ENCODE peak calls at places on chromosomes 12 and 14, in six cellular contexts. One of them, this sample, is unnamed.

GRCh38 chr12:82857911-82858533 is 171.3 kb downstream of the TMTC2 start:
- DNase-seq in transverse colon: no peak
- DNase-seq in esophagus squamous epithelium: no peak
- DNase-seq in A549: no peak
- DNase-seq in IMR-90: no peak
- DNase-seq in HCT116: no peak
- DNase-seq in this sample: no peak

GRCh38 chr12:114096461-114096860 is 130.3 kb upstream of the RBM19 start:
- DNase-seq in A549: no peak
- DNase-seq in esophagus squamous epithelium: no peak
- DNase-seq in HCT116: no peak
- DNase-seq in transverse colon: no peak
- DNase-seq in IMR-90: peak; percentile 31
- DNase-seq in this sample: no peak

GRCh38 chr14:63045234-63045611 is at the start of gene KCNH5:
- DNase-seq in A549: peak; percentile 14
- DNase-seq in HCT116: no peak
- DNase-seq in transverse colon: no peak
- DNase-seq in esophagus squamous epithelium: no peak
- DNase-seq in IMR-90: peak; percentile 46
- DNase-seq in this sample: no peak

GRCh38 chr14:93089501-93090269 is 26.0 kb downstream of the ITPK1 start:
- DNase-seq in transverse colon: no peak
- DNase-seq in A549: no peak
- DNase-seq in HCT116: no peak
- DNase-seq in esophagus squamous epithelium: no peak
- DNase-seq in IMR-90: no peak
- DNase-seq in this sample: no peak

GRCh38 chr12:54175130-54175963 is 13.4 kb downstream of the SMUG1 start:
- DNase-seq in esophagus squamous epithelium: no peak
- DNase-seq in IMR-90: no peak
- DNase-seq in A549: no peak
- DNase-seq in transverse colon: no peak
- DNase-seq in HCT116: no peak
- DNase-seq in this sample: no peak

GRCh38 chr14:68791078-68791983 is 1.5 kb downstream of the ZFP36L1 start:
- DNase-seq in HCT116: no peak
- DNase-seq in transverse colon: no peak
- DNase-seq in IMR-90: no peak
- DNase-seq in A549: peak; percentile 38
- DNase-seq in esophagus squamous epithelium: no peak
- DNase-seq in this sample: no peak

GRCh38 chr14:86305058-86305457 is 775.1 kb downstream of the FLRT2 start:
- DNase-seq in transverse colon: no peak
- DNase-seq in A549: no peak
- DNase-seq in HCT116: no peak
- DNase-seq in IMR-90: peak; percentile 15
- DNase-seq in esophagus squamous epithelium: no peak
- DNase-seq in this sample: no peak

GRCh38 chr12:25254271-25254880 is 3.6 kb upstream of the KRAS start:
- DNase-seq in HCT116: no peak
- DNase-seq in A549: no peak
- DNase-seq in esophagus squamous epithelium: no peak
- DNase-seq in transverse colon: no peak
- DNase-seq in IMR-90: peak; percentile 44
- DNase-seq in this sample: no peak

GRCh38 chr12:69000540-69001243 is 67.7 kb upstream of the CPM start:
- DNase-seq in esophagus squamous epithelium: no peak
- DNase-seq in HCT116: no peak
- DNase-seq in transverse colon: no peak
- DNase-seq in A549: no peak
- DNase-seq in IMR-90: peak; percentile 70
- DNase-seq in this sample: no peak

GRCh38 chr12:132484891-132485441 is 5.0 kb upstream of the FBRSL1 start:
- DNase-seq in esophagus squamous epithelium: no peak
- DNase-seq in transverse colon: no peak
- DNase-seq in A549: no peak
- DNase-seq in HCT116: no peak
- DNase-seq in IMR-90: no peak
- DNase-seq in this sample: no peak

GRCh38 chr12:12010277-12011031 is 60.3 kb upstream of the BCL2L14 start:
- DNase-seq in IMR-90: peak; percentile 61
- DNase-seq in transverse colon: peak; percentile 41
- DNase-seq in A549: no peak
- DNase-seq in esophagus squamous epithelium: peak; percentile 24
- DNase-seq in HCT116: no peak
- DNase-seq in this sample: no peak

GRCh38 chr14:99460793-99461192 is 19.9 kb downstream of the SETD3 start:
- DNase-seq in A549: no peak
- DNase-seq in esophagus squamous epithelium: no peak
- DNase-seq in transverse colon: no peak
- DNase-seq in HCT116: no peak
- DNase-seq in IMR-90: no peak
- DNase-seq in this sample: no peak

GRCh38 chr12:57430931-57431566 is at the start of gene R3HDM2:
- DNase-seq in transverse colon: peak; percentile 97
- DNase-seq in esophagus squamous epithelium: peak; percentile 69
- DNase-seq in A549: peak; percentile 98
- DNase-seq in IMR-90: peak; percentile 96
- DNase-seq in HCT116: peak; percentile 86
- DNase-seq in this sample: peak; percentile 95

GRCh38 chr12:57439762-57440266 is 5.2 kb downstream of the INHBC start:
- DNase-seq in HCT116: no peak
- DNase-seq in A549: no peak
- DNase-seq in transverse colon: no peak
- DNase-seq in esophagus squamous epithelium: no peak
- DNase-seq in IMR-90: no peak
- DNase-seq in this sample: no peak

GRCh38 chr12:57433370-57433769 is 1.2 kb upstream of the INHBC start:
- DNase-seq in A549: no peak
- DNase-seq in transverse colon: no peak
- DNase-seq in esophagus squamous epithelium: no peak
- DNase-seq in HCT116: no peak
- DNase-seq in IMR-90: no peak
- DNase-seq in this sample: no peak

GRCh38 chr12:57434517-57435223 is at the start of gene INHBC:
- DNase-seq in transverse colon: no peak
- DNase-seq in IMR-90: no peak
- DNase-seq in HCT116: no peak
- DNase-seq in A549: no peak
- DNase-seq in esophagus squamous epithelium: no peak
- DNase-seq in this sample: no peak

DNA sequence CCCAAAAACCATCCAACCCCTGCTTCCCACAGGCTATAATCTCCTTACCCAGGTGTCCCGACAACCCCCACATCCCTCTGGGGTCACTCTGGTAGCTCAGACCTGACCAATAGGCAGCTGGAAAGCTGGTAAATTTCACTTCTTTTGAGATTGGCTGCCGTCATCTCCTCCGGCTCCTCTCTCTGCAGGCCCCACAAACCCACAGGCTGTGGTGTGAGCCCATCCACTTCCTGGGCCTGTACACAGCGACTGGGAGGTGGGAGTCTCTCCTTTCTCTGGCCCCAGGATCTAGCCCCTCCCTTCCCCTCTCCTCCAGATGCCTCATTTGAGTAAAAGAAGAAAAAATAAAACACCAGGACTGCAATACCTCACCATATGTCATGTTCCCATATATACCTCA is 704 bp downstream of the INHBC start:
- DNase-seq in HCT116: no peak
- DNase-seq in IMR-90: no peak
- DNase-seq in transverse colon: no peak
- DNase-seq in esophagus squamous epithelium: no peak
- DNase-seq in A549: no peak
- DNase-seq in this sample: no peak
- TF ChIP-seq POLR2A in HCT116: no peak
- TF ChIP-seq POLR2A in IMR-90: no peak
- TF ChIP-seq POLR2A in transverse colon: no peak
- TF ChIP-seq POLR2A in esophagus squamous epithelium: no peak
- TF ChIP-seq POLR2A in A549: no peak
- TF ChIP-seq POLR2A in this sample: no peak

GRCh38 chr12:93725531-93725930 is 48.4 kb downstream of the CRADD start:
- DNase-seq in esophagus squamous epithelium: no peak
- DNase-seq in transverse colon: no peak
- DNase-seq in IMR-90: no peak
- DNase-seq in A549: no peak
- DNase-seq in HCT116: no peak
- DNase-seq in this sample: no peak

GRCh38 chr12:93727911-93728310 is 50.7 kb downstream of the CRADD start:
- DNase-seq in transverse colon: no peak
- DNase-seq in HCT116: no peak
- DNase-seq in esophagus squamous epithelium: no peak
- DNase-seq in IMR-90: no peak
- DNase-seq in A549: no peak
- DNase-seq in this sample: no peak

GRCh38 chr12:93723568-93723930 is 46.4 kb downstream of the CRADD start:
- DNase-seq in HCT116: no peak
- DNase-seq in transverse colon: no peak
- DNase-seq in IMR-90: no peak
- DNase-seq in A549: no peak
- DNase-seq in esophagus squamous epithelium: no peak
- DNase-seq in this sample: no peak

GRCh38 chr12:93729934-93730333 is 52.8 kb downstream of the CRADD start:
- DNase-seq in transverse colon: no peak
- DNase-seq in A549: no peak
- DNase-seq in HCT116: no peak
- DNase-seq in IMR-90: no peak
- DNase-seq in esophagus squamous epithelium: no peak
- DNase-seq in this sample: no peak

DNA sequence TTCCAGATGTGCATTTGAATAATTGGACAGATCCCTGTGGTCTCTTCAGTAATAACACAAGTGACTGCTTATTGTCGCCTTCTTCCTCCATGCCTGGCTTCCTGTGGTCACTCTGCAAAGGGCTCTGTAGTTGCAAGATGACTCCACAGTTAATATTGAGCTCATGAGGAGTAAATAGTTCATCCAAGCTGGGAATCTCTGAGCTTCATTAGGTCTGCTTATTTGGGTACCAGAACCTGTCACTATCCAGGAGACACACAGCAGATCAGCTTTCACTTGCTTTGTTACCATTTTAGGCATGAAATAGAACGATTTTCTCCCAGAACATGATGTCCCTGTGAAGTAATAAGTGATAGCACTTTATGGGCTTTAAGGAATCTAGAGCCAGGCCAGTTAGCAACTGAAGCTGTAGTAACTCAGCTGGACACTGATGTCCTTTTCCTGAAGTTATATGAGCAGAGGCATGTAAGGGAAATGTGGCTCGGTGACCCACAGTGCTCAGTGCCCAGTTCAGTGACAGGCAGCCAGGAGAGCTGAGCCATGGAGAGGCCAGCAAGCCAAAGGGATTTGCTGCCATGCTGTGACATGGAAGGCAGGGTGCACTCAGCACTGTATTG is 50.1 kb downstream of the CRADD start:
- DNase-seq in A549: no peak
- DNase-seq in esophagus squamous epithelium: no peak
- DNase-seq in HCT116: no peak
- DNase-seq in IMR-90: no peak
- DNase-seq in transverse colon: no peak
- DNase-seq in this sample: no peak
- TF ChIP-seq POLR2A in A549: no peak
- TF ChIP-seq POLR2A in esophagus squamous epithelium: no peak
- TF ChIP-seq POLR2A in HCT116: no peak
- TF ChIP-seq POLR2A in IMR-90: no peak
- TF ChIP-seq POLR2A in transverse colon: no peak
- TF ChIP-seq POLR2A in this sample: no peak

GRCh38 chr14:23352506-23353432 is at the start of gene SLC22A17:
- DNase-seq in IMR-90: peak; percentile 92
- DNase-seq in HCT116: peak; percentile 13
- DNase-seq in A549: peak; percentile 65
- DNase-seq in transverse colon: peak; percentile 69
- DNase-seq in esophagus squamous epithelium: no peak
- DNase-seq in this sample: peak; percentile 41
- TF ChIP-seq POLR2A in IMR-90: peak; percentile 88
- TF ChIP-seq POLR2A in HCT116: no peak
- TF ChIP-seq POLR2A in A549: peak; percentile 84
- TF ChIP-seq POLR2A in transverse colon: peak; percentile 37
- TF ChIP-seq POLR2A in esophagus squamous epithelium: no peak
- TF ChIP-seq POLR2A in this sample: peak; percentile 74

GRCh38 chr12:56630180-56630632 is at the start of gene BAZ2A:
- DNase-seq in transverse colon: peak; percentile 93
- DNase-seq in A549: peak; percentile 85
- DNase-seq in HCT116: peak; percentile 45
- DNase-seq in IMR-90: peak; percentile 72
- DNase-seq in esophagus squamous epithelium: no peak
- DNase-seq in this sample: peak; percentile 88
- TF ChIP-seq POLR2A in transverse colon: peak; percentile 19
- TF ChIP-seq POLR2A in A549: no peak
- TF ChIP-seq POLR2A in HCT116: no peak
- TF ChIP-seq POLR2A in IMR-90: no peak
- TF ChIP-seq POLR2A in esophagus squamous epithelium: no peak
- TF ChIP-seq POLR2A in this sample: no peak

GRCh38 chr14:58430156-58430555 is 2.6 kb downstream of the KIAA0586 start:
- DNase-seq in IMR-90: peak; percentile 82
- DNase-seq in HCT116: no peak
- DNase-seq in A549: no peak
- DNase-seq in esophagus squamous epithelium: no peak
- DNase-seq in transverse colon: no peak
- DNase-seq in this sample: no peak

GRCh38 chr14:58426819-58427288 is 477 bp downstream of the TIMM9 start:
- DNase-seq in A549: peak; percentile 85
- DNase-seq in esophagus squamous epithelium: no peak
- DNase-seq in transverse colon: peak; percentile 59
- DNase-seq in HCT116: no peak
- DNase-seq in IMR-90: peak; percentile 65
- DNase-seq in this sample: no peak

GRCh38 chr14:58428011-58428807 is 690 bp downstream of the KIAA0586 start:
- DNase-seq in A549: peak; percentile 63
- DNase-seq in esophagus squamous epithelium: no peak
- DNase-seq in HCT116: peak; percentile 33
- DNase-seq in IMR-90: peak; percentile 63
- DNase-seq in transverse colon: peak; percentile 12
- DNase-seq in this sample: no peak

GRCh38 chr14:58427289-58428010 is at the start of the genes KIAA0586 and TIMM9:
- DNase-seq in transverse colon: peak; percentile 97
- DNase-seq in HCT116: peak; percentile 98
- DNase-seq in IMR-90: peak; percentile 99
- DNase-seq in esophagus squamous epithelium: peak; percentile 83
- DNase-seq in A549: peak; percentile 99
- DNase-seq in this sample: peak; percentile 45
- TF ChIP-seq POLR2A in transverse colon: peak; percentile 85
- TF ChIP-seq POLR2A in HCT116: peak; percentile 88
- TF ChIP-seq POLR2A in IMR-90: peak; percentile 72
- TF ChIP-seq POLR2A in esophagus squamous epithelium: peak; percentile 80
- TF ChIP-seq POLR2A in A549: peak; percentile 65
- TF ChIP-seq POLR2A in this sample: peak; percentile 48

GRCh38 chr14:34713681-34714319 is 593 bp downstream of the CFL2 start:
- DNase-seq in esophagus squamous epithelium: no peak
- DNase-seq in HCT116: no peak
- DNase-seq in IMR-90: peak; percentile 84
- DNase-seq in A549: peak; percentile 51
- DNase-seq in transverse colon: peak; percentile 37
- DNase-seq in this sample: no peak
- TF ChIP-seq POLR2A in esophagus squamous epithelium: no peak
- TF ChIP-seq POLR2A in HCT116: no peak
- TF ChIP-seq POLR2A in IMR-90: peak; percentile 64
- TF ChIP-seq POLR2A in A549: no peak
- TF ChIP-seq POLR2A in transverse colon: peak; percentile 43
- TF ChIP-seq POLR2A in this sample: no peak

This sample was measured in H54.